ENCODE peak calls at places on chromosome 13, in eight cellular contexts. W is aorta, O is H9, A is right cardiac atrium, S is body of pancreas, M is substantia nigra, H is Panc1, N is cardiac muscle cell. E is an unnamed sample.

GRCh38 chr13:81395368-81395767 is 1054.4 kb upstream of the SPRY2 start:
- DNase-seq in W (no peak), O (peak; percentile 74), A (no peak), S (peak; percentile 9), M (no peak), H (no peak), N (peak; percentile 5), E (peak; percentile 75)

GRCh38 chr13:97905517-97905916 is 48.0 kb upstream of the IPO5 start:
- DNase-seq in W (no peak), O (no peak), A (no peak), S (no peak), M (no peak), H (no peak), N (peak; percentile 31), E (no peak)

GRCh38 chr13:112055417-112056206 is 11.3 kb upstream of the SOX1 start:
- DNase-seq in W (no peak), O (peak; percentile 44), A (no peak), S (no peak), M (no peak), H (no peak), N (no peak), E (no peak)

GRCh38 chr13:99035715-99036114 is 57.9 kb upstream of the DOCK9 start:
- DNase-seq in W (no peak), O (no peak), A (no peak), S (no peak), M (no peak), H (no peak), N (no peak), E (no peak)

GRCh38 chr13:101751488-101751887 is 299.0 kb downstream of the ITGBL1 start:
- DNase-seq in W (no peak), O (no peak), A (no peak), S (no peak), M (no peak), H (peak; percentile 7), N (peak; percentile 74), E (no peak)

GRCh38 chr13:37561031-37561430 is 37.5 kb downstream of the POSTN start:
- DNase-seq in W (no peak), O (no peak), A (no peak), S (no peak), M (no peak), H (no peak), N (no peak), E (no peak)

GRCh38 chr13:70960841-70961443 is 852.7 kb upstream of the KLHL1 start:
- DNase-seq in W (no peak), O (no peak), A (no peak), S (no peak), M (no peak), H (no peak), N (peak; percentile 50), E (no peak)

GRCh38 chr13:99418663-99419140 is 82.6 kb upstream of the TM9SF2 start:
- DNase-seq in W (no peak), O (no peak), A (no peak), S (no peak), M (no peak), H (no peak), N (no peak), E (no peak)

GRCh38 chr13:32267836-32268439 is 47.2 kb downstream of the ZAR1L start:
- DNase-seq in W (no peak), O (peak; percentile 85), A (no peak), S (peak; percentile 33), M (no peak), H (peak; percentile 42), N (peak; percentile 22), E (peak; percentile 60)

GRCh38 chr13:43815204-43815603 is 28.4 kb upstream of the ENOX1 start:
- DNase-seq in W (no peak), O (no peak), A (no peak), S (no peak), M (no peak), H (no peak), N (peak; percentile 97), E (no peak)

GRCh38 chr13:106558527-106558926 is 9.4 kb downstream of the ARGLU1 start:
- DNase-seq in W (no peak), O (no peak), A (no peak), S (no peak), M (no peak), H (no peak), N (no peak), E (no peak)

GRCh38 chr13:111506621-111507020 is 186.2 kb downstream of the TEX29 start:
- DNase-seq in W (no peak), O (no peak), A (no peak), S (no peak), M (no peak), H (no peak), N (no peak), E (no peak)

GRCh38 chr13:75514080-75515040 is 23.3 kb downstream of the COMMD6 start:
- DNase-seq in W (no peak), O (no peak), A (no peak), S (no peak), M (no peak), H (no peak), N (peak; percentile 60), E (no peak)

GRCh38 chr13:67772807-67773453 is 542.8 kb upstream of the PCDH9 start:
- DNase-seq in W (no peak), O (no peak), A (peak; percentile 41), S (no peak), M (no peak), H (no peak), N (no peak), E (no peak)

GRCh38 chr13:111926501-111927180 is 140.3 kb upstream of the SOX1 start:
- DNase-seq in W (no peak), O (peak; percentile 17), A (no peak), S (no peak), M (no peak), H (no peak), N (no peak), E (no peak)

GRCh38 chr13:73741111-73741510 is 393.1 kb downstream of the KLF12 start:
- DNase-seq in W (no peak), O (no peak), A (no peak), S (no peak), M (no peak), H (no peak), N (peak; percentile 28), E (no peak)

GRCh38 chr13:74574964-74575728 is 440.9 kb upstream of the KLF12 start:
- DNase-seq in W (no peak), O (peak; percentile 31), A (no peak), S (no peak), M (no peak), H (no peak), N (peak; percentile 2), E (no peak)

GRCh38 chr13:99392126-99392805 is 85.1 kb upstream of the GPR183 start:
- DNase-seq in W (no peak), O (no peak), A (no peak), S (no peak), M (no peak), H (no peak), N (no peak), E (no peak)

GRCh38 chr13:30841161-30841560 is 64.9 kb upstream of the MEDAG start:
- DNase-seq in W (no peak), O (no peak), A (no peak), S (no peak), M (no peak), H (no peak), N (no peak), E (no peak)

DNA sequence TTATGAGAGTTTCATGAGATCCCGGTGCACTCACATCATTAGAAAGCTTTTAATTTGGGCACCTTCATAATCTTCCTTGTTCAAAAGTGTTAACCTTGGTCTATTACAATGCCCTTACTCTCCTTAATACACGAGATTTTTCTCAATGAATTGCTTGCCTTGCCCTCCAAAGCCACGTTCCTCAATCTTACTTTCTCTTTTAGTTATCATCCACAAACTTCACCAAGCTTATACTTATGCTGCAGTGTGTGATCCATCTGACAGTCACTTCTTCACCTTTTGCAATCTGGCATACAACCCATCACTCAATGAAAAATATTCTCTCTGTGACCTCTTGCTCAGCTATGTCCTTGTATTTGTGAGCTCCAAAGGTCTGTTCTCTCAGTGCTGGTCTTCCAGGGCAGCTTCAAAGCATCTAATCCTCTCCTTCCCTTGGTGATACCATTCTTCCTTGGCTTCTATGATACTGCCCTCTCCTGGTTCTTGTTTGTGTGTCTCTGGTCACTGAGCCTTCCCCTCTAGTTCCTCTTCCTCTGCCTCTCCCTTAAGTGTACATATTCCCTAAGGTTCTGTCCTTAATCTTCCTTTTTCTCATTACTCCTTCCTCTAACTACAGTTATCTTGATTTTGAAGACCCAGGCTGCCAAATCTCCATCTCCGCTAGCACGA is 202.2 kb upstream of the STARD13 start:
- DNase-seq in W (no peak), O (peak; percentile 27), A (no peak), S (no peak), M (no peak), H (no peak), N (peak; percentile 68), E (peak; percentile 25)
- H3K27ac ChIP-seq in W (peak overlapping the region; percentile 40), O (no peak overlapping the region), A (no peak overlapping the region), S (no peak overlapping the region), M (no peak overlapping the region), H (no peak overlapping the region), N (no peak overlapping the region), E (no peak overlapping the region)

DNA sequence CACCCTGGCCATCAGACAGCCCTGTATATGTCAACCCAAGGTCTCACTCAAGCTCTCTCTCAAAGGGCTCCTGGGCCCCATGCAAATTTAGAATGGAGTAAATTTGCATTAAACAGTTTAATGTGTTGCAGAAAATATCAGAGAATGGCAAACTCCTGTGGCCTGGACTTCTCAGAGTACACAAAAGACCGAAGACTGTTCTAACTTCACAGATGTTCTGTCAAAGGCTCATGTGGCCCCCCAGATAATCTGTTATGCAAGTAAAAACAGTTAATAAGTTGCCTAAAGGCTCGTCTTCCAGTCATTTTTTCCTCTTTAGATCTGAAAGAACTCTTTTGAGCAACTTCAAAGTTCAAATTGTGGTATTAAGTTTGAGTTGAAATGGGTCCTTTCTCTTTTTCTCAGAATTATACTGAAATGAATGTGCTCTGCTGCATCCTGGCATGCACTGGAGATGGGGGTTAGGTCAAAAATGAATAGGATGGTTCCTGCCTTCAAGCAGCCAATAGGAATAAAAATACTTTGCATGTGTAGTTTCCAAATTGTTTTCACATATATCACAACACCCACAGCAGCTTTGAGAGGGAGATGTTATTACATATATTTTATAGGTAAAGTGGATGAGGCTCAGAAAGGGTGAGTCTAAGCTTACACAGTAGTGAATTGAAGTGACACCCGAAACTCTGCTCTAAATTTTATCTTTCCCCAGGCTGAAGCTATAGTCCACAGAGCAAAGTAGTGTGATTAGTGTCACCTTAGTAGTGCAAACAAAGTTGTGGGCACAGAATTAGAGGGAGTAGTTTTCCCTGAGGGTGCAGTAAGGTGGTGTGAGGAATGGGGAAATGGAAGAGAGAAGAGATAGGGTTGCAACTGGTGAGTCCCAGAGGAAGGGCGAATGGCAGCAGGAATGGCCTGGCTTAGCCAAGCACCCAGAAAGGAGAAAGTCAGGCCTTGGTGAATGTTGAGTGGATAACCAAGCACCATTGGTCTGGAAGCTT is 205.0 kb upstream of the RFC3 start:
- DNase-seq in W (no peak), O (no peak), A (no peak), S (no peak), M (no peak), H (no peak), N (no peak), E (no peak)
- H3K27ac ChIP-seq in W (no peak overlapping the region), O (no peak overlapping the region), A (no peak overlapping the region), S (no peak overlapping the region), M (peak overlapping the region; percentile 94), H (no peak overlapping the region), N (no peak overlapping the region), E (no peak overlapping the region)

GRCh38 chr13:41614671-41615519 is 157.5 kb downstream of the RGCC start:
- DNase-seq in W (no peak), O (no peak), A (no peak), S (no peak), M (no peak), H (no peak), N (peak; percentile 32), E (no peak)
- H3K27ac ChIP-seq in W (no peak overlapping the region), O (no peak overlapping the region), A (peak overlapping the region; percentile 41), S (peak overlapping the region; percentile 38), M (peak overlapping the region; percentile 13), H (no peak overlapping the region), N (no peak overlapping the region), E (no peak overlapping the region)

GRCh38 chr13:23428183-23428528 is 5.3 kb downstream of the SACS start:
- DNase-seq in W (no peak), O (no peak), A (no peak), S (no peak), M (no peak), H (no peak), N (peak; percentile 59), E (no peak)
- H3K27ac ChIP-seq in W (peak overlapping the region; percentile 69), O (no peak overlapping the region), A (no peak overlapping the region), S (peak overlapping the region; percentile 73), M (no peak overlapping the region), H (no peak overlapping the region), N (peak overlapping the region; percentile 62), E (no peak overlapping the region)